ENCODE peak calls at places on chromosomes 5 and 9, in five cellular contexts. P is neuronal stem cell, T is trophoblast cell, Q is IMR-90, Y is H9. L is an unnamed sample.

GRCh38 chr5:155136451-155136850 is 122.9 kb downstream of the KIF4B start:
- DNase-seq in P (no peak), T (no peak), Q (no peak), Y (no peak), L (peak)

GRCh38 chr9:89361816-89362646 is 43.7 kb downstream of the SECISBP2 start:
- DNase-seq in Y (peak), Q (no peak), T (no peak), P (no peak), L (no peak)

GRCh38 chr5:133709074-133709676 is 96.8 kb upstream of the FSTL4 start:
- DNase-seq in P (no peak), T (no peak), Y (no peak), Q (no peak), L (no peak)

GRCh38 chr5:34583167-34583566 is 73.0 kb upstream of the RAI14 start:
- DNase-seq in Q (no peak), T (no peak), Y (no peak), P (no peak), L (no peak)

GRCh38 chr9:2933165-2934095 is 89.5 kb upstream of the PUM3 start:
- DNase-seq in Y (peak), T (no peak), P (no peak), Q (no peak), L (no peak)

GRCh38 chr5:123220616-123221146 is 131.6 kb downstream of the PRDM6 start:
- DNase-seq in Q (no peak), P (peak), Y (no peak), T (no peak), L (no peak)

GRCh38 chr5:37043693-37044092 is 167.1 kb downstream of the NIPBL start:
- DNase-seq in T (no peak), P (no peak), Y (peak), Q (no peak), L (peak)

GRCh38 chr5:2531318-2531717 is 220.2 kb downstream of the IRX2 start:
- DNase-seq in Q (no peak), P (no peak), Y (no peak), T (no peak), L (no peak)

GRCh38 chr5:35233601-35234000 is 3.3 kb upstream of the PRLR start:
- DNase-seq in P (no peak), Q (no peak), T (no peak), Y (peak), L (no peak)

GRCh38 chr9:102911185-102911584 is 83.9 kb upstream of the CYLC2 start:
- DNase-seq in T (no peak), P (no peak), Y (no peak), Q (no peak), L (no peak)

GRCh38 chr5:23139338-23140171 is 286.4 kb upstream of the CDH12 start:
- DNase-seq in Y (no peak), T (peak), P (peak), Q (peak), L (peak)

GRCh38 chr5:56735845-56736641 is 79.3 kb upstream of the MAP3K1 start:
- DNase-seq in Y (no peak), T (no peak), Q (no peak), P (no peak), L (no peak)

GRCh38 chr9:6687180-6687579 is 41.7 kb upstream of the GLDC start:
- DNase-seq in Y (no peak), T (no peak), P (no peak), Q (no peak), L (no peak)

GRCh38 chr5:30650311-30650710 is 543.2 kb upstream of the CDH6 start:
- DNase-seq in Q (no peak), Y (no peak), T (no peak), P (no peak), L (no peak)

GRCh38 chr5:33507426-33507825 is 66.7 kb downstream of the TARS1 start:
- DNase-seq in Y (no peak), T (no peak), P (no peak), Q (peak), L (no peak)

GRCh38 chr9:89502038-89502601 is 4.2 kb upstream of the SEMA4D start:
- DNase-seq in Y (no peak), T (no peak), Q (no peak), P (no peak), L (no peak)

GRCh38 chr9:27436234-27436633 is 87.9 kb upstream of the IFNK start:
- DNase-seq in Y (no peak), T (peak), P (no peak), Q (no peak), L (no peak)

GRCh38 chr5:38134750-38135330 is 123.5 kb upstream of the EGFLAM start:
- DNase-seq in P (no peak), Q (no peak), Y (no peak), T (peak), L (no peak)

GRCh38 chr9:101618693-101619092 is 23.9 kb upstream of the PPP3R2 start:
- DNase-seq in Q (no peak), Y (no peak), P (no peak), T (no peak), L (no peak)

GRCh38 chr5:122319897-122320296 is 7.9 kb downstream of the SNCAIP start:
- DNase-seq in T (no peak), Q (no peak), Y (no peak), P (no peak), L (no peak)

GRCh38 chr5:140258016-140258415 is 44.9 kb downstream of the PFDN1 start:
- DNase-seq in T (no peak), P (no peak), Q (peak), Y (no peak), L (no peak)

GRCh38 chr9:27426717-27427645 is 97.1 kb upstream of the IFNK start:
- DNase-seq in P (no peak), Y (peak), T (peak), Q (peak), L (peak)

GRCh38 chr9:101915479-101915878 is 177.0 kb upstream of the GRIN3A start:
- DNase-seq in Q (no peak), T (no peak), P (no peak), Y (no peak), L (no peak)

GRCh38 chr5:133827001-133827400 is 141.4 kb downstream of the C5orf15 start:
- DNase-seq in P (no peak), Y (no peak), T (no peak), Q (no peak), L (no peak)

GRCh38 chr5:395156-395920 is 47.6 kb upstream of the EXOC3 start:
- DNase-seq in T (peak), Y (peak), P (no peak), Q (peak), L (peak)

GRCh38 chr9:68794898-68795297 is 89.9 kb downstream of the PIP5K1B start:
- DNase-seq in T (peak), P (no peak), Q (no peak), Y (no peak), L (peak)

GRCh38 chr5:150498971-150499370 is 9.0 kb upstream of the NDST1 start:
- DNase-seq in T (no peak), Q (no peak), P (no peak), Y (no peak), L (no peak)

GRCh38 chr9:20065076-20065475 is 276.2 kb upstream of the SLC24A2 start:
- DNase-seq in Q (no peak), P (no peak), Y (no peak), T (no peak), L (no peak)

GRCh38 chr5:124176692-124177091 is 569.7 kb downstream of the ZNF608 start:
- DNase-seq in Q (no peak), P (no peak), T (no peak), Y (no peak), L (peak)

GRCh38 chr9:92725266-92725545 is 39.4 kb downstream of the BICD2 start:
- DNase-seq in Q (no peak), Y (peak), T (no peak), P (no peak), L (no peak)

GRCh38 chr9:89463986-89464901 is 33.7 kb downstream of the SEMA4D start:
- DNase-seq in Y (no peak), P (no peak), Q (no peak), T (no peak), L (no peak)

GRCh38 chr9:38025166-38025565 is 43.9 kb downstream of the SHB start:
- DNase-seq in P (no peak), Q (no peak), T (no peak), Y (no peak), L (peak)
- H2BK120ac ChIP-seq in P (no peak), Q (peak), T (peak), Y (no peak), L (no peak)

GRCh38 chr9:129495422-129496186 is 125.3 kb downstream of the C9orf50 start:
- DNase-seq in Q (peak), P (peak), Y (peak), T (peak), L (peak)
- H2BK5ac ChIP-seq in Q (peak), P (peak), Y (no peak), T (peak), L (peak)

DNA sequence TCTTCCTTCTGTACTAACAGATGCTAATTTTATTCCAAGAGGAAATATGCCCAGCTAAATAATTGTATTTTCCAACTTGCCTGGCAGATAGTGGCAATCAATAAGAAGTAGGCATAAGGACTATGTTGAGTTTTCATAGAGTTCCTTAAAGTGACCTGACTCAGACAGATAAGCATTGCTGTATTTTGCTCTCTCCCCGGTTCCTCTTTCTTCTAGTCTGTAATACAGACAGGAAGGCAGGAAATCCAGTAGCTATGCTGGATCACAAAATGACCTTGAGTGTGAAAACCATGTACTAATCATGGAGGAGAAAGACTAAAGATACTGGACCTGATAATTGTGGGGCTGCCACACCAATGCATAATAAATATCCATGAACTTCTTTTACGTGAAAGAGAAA is 701.7 kb downstream of the CETN3 start:
- DNase-seq in Y (no peak), Q (no peak), P (no peak), T (no peak), L (no peak)
- H3K23ac ChIP-seq in Y (no peak), Q (no peak), P (no peak), T (no peak), L (no peak)

DNA sequence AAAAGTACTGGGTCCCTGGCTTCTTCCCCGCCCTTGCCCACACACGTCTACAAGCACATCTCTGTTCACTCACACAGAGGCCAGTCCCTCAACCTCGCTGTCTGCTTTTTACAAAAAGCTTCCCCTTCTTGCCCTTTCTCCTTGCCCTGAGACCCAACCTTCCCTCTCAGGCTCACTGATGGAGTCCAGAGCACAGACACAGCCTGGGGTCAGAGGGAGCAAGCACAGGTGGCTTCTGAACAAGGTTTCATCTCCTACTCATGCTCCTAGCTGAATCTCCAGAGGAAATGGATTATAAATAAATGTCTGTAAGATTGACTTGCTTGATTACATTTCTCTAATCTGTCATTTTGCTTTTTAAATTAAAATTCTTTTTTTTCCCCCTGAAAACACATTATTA is 101.8 kb downstream of the ICE1 start:
- DNase-seq in Y (no peak), Q (no peak), T (no peak), P (no peak), L (no peak)
- H2BK120ac ChIP-seq in Y (no peak), Q (no peak), T (no peak), P (no peak), L (no peak)

GRCh38 chr9:118364266-118365075 is 660.3 kb downstream of the TLR4 start:
- DNase-seq in P (no peak), Y (no peak), Q (no peak), T (no peak), L (no peak)

GRCh38 chr9:118366228-118366627 is 662.0 kb downstream of the TLR4 start:
- DNase-seq in Q (no peak), T (no peak), P (no peak), Y (no peak), L (peak)

GRCh38 chr9:118360036-118360435 is 655.8 kb downstream of the TLR4 start:
- DNase-seq in Q (no peak), Y (no peak), P (no peak), T (no peak), L (no peak)

GRCh38 chr9:118362596-118362995 is 658.4 kb downstream of the TLR4 start:
- DNase-seq in T (no peak), P (no peak), Q (no peak), Y (no peak), L (no peak)

GRCh38 chr9:118362123-118362522 is 657.9 kb downstream of the TLR4 start:
- DNase-seq in T (no peak), Q (no peak), Y (no peak), P (no peak), L (no peak)
- H2BK5ac ChIP-seq in T (no peak), Q (no peak), Y (no peak), P (no peak), L (no peak)

DNA sequence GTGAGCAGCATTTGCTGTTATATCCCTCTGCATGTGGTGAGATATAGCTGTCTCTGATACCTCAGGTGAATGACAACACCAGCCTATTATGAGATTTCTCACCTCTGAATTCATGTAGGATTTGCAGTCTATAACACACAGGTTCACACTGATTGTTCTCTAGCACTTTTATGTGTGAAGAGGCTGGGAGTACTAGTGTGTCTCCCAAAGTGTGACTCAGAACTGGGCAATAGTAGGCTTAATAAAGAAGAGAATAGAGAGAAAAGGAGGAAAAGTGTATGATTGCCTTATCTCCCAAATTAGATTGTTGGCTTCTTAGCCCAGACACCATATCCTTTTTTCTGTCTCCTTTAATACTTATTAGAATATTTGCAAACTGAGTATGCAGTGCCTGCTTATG is 232.0 kb downstream of the PJA2 start:
- DNase-seq in T (no peak), P (no peak), Q (no peak), Y (no peak), L (no peak)
- H3K23ac ChIP-seq in T (no peak), P (no peak), Q (no peak), Y (no peak), L (no peak)

GRCh38 chr9:85417674-85418073 is 324.1 kb downstream of the AGTPBP1 start:
- DNase-seq in Y (no peak), P (no peak), T (no peak), Q (no peak), L (no peak)
- H2BK120ac ChIP-seq in Y (no peak), P (no peak), T (no peak), Q (no peak), L (no peak)

GRCh38 chr9:32526042-32526706 is at the start of gene RIGI:
- DNase-seq in T (peak), Y (peak), Q (peak), P (peak), L (peak)
- H2BK5ac ChIP-seq in T (no peak), Y (peak), Q (peak), P (no peak), L (peak)

DNA sequence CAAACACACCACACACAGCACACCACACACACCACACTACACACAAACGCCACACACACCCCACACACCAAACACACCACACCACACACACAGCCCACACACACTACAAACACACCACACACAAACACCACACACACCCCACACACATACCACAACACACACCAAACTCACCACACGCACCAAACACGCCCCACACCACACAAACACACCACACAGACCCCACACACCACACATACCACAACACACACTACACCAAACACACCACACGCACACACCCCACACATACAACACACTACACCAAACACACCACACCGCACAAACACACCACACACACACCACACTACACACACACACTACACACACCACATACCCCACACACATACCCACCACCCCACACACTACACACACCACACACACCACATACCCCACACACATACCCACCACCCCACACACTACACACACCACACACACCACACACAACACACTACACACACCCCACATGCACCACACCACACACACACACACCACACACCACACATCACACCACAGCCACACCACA is 151.2 kb downstream of the ERCC6L2 start:
- DNase-seq in P (no peak), T (no peak), Q (no peak), Y (no peak), L (no peak)
- H3K23ac ChIP-seq in P (peak), T (no peak), Q (no peak), Y (no peak), L (peak)